ENCODE peak calls at places on chromosomes 4 and X, in nine cellular contexts. M is prostate gland, O is ovary, H is dorsolateral prefrontal cortex, A is GM12864, F is endodermal cell, Q is fibroblast of mammary gland, P is bronchial epithelial cell, I is right lobe of liver. S is an unnamed sample.
A peak's percentile ranks its signal among the peaks of the same experiment; 100 is the strongest.

GRCh38 chr4:112916868-112917267 is 132.6 kb upstream of the ANK2 start:
- DNase-seq in I (no peak), A (no peak), O (no peak), P (peak; percentile 5), Q (no peak), F (no peak), M (no peak), H (no peak), S (peak; percentile 23)

GRCh38 chrX:41963348-41963747 is 40.0 kb upstream of the CASK start:
- DNase-seq in A (no peak), O (no peak), M (no peak), I (no peak), Q (no peak), P (no peak), H (no peak), F (no peak), S (no peak)

GRCh38 chr4:154124539-154125255 is 335.8 kb upstream of the SFRP2 start:
- DNase-seq in F (no peak), A (no peak), H (no peak), P (peak; percentile 85), O (no peak), Q (peak; percentile 95), I (no peak), M (no peak), S (peak; percentile 83)

GRCh38 chrX:74940414-74940813 is 15.2 kb upstream of the NEXMIF start:
- DNase-seq in O (no peak), I (no peak), A (no peak), M (no peak), F (no peak), H (no peak), Q (no peak), P (no peak), S (no peak)

GRCh38 chrX:110420771-110421498 is 62.3 kb downstream of the RTL9 start:
- DNase-seq in P (no peak), A (no peak), I (no peak), O (no peak), M (no peak), H (peak; percentile 37), F (no peak), Q (peak; percentile 31), S (no peak)

GRCh38 chr4:145347684-145348083 is 134.0 kb upstream of the SMAD1 start:
- DNase-seq in M (no peak), O (no peak), Q (no peak), I (no peak), H (no peak), P (no peak), A (no peak), F (no peak), S (peak; percentile 19)

GRCh38 chr4:3462321-3462789 is 751 bp upstream of the DOK7 start:
- DNase-seq in A (no peak), F (no peak), Q (no peak), M (no peak), I (peak; percentile 77), H (no peak), O (no peak), P (no peak), S (no peak)

GRCh38 chr4:182073278-182073677 is 169.9 kb upstream of the TENM3 start:
- DNase-seq in H (no peak), Q (no peak), A (no peak), I (no peak), O (no peak), P (no peak), M (no peak), F (no peak), S (no peak)

GRCh38 chr4:48863728-48864127 is 32.8 kb downstream of the OCIAD1 start:
- DNase-seq in F (no peak), H (no peak), M (no peak), O (no peak), I (no peak), A (no peak), Q (no peak), P (no peak), S (no peak)

GRCh38 chr4:24646777-24647460 is 62.6 kb upstream of the DHX15 start:
- DNase-seq in Q (peak; percentile 10), I (no peak), F (no peak), A (no peak), P (no peak), O (no peak), H (no peak), M (no peak), S (no peak)

GRCh38 chr4:76550966-76551780 is 116.1 kb downstream of the SHROOM3 start:
- DNase-seq in Q (no peak), M (no peak), F (no peak), H (no peak), O (no peak), P (no peak), I (no peak), A (no peak), S (no peak)

GRCh38 chr4:169102011-169102410 is 92.0 kb upstream of the CBR4 start:
- DNase-seq in Q (peak; percentile 30), H (no peak), I (no peak), F (no peak), O (no peak), P (no peak), A (no peak), M (no peak), S (no peak)

GRCh38 chr4:165872443-165873297 is at the start of gene TLL1:
- DNase-seq in F (peak; percentile 59), H (peak; percentile 30), A (no peak), O (no peak), P (peak; percentile 22), M (peak; percentile 5), Q (peak; percentile 31), I (no peak), S (no peak)

GRCh38 chrX:16711219-16712115 is 1.0 kb downstream of the CTPS2 start:
- DNase-seq in O (no peak), F (peak; percentile 45), H (peak; percentile 10), M (no peak), I (no peak), A (no peak), P (no peak), Q (no peak), S (no peak)

GRCh38 chrX:123215397-123216089 is 31.5 kb downstream of the GRIA3 start:
- DNase-seq in F (no peak), O (peak; percentile 37), H (peak; percentile 42), M (no peak), P (no peak), Q (peak; percentile 5), I (peak; percentile 36), A (no peak), S (no peak)

DNA sequence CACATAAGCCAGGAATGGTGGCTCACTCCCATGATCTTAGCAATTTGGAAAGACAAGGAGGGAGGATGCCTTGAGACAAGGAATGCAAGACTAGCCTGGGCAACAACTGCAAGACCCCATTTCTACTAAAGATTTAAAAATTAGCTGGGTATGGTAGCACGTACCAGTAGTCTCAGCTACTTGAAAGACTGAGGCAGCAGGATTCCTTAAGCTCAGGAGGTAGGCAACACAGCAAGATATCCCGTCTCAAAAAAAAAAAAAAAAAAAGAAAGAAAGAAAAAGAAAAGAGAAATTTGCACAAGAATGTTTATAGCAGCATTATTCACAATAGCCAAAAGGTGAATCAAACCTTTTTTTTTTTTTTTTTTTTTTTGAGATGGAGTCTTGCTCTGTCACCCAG is 29.7 kb downstream of the PDS5A start:
- DNase-seq in M (no peak), P (no peak), I (no peak), Q (no peak), H (no peak), O (no peak), A (no peak), F (no peak), S (no peak)
- H3K4me3 ChIP-seq in M (no peak overlapping the region), P (no peak overlapping the region), I (no peak overlapping the region), Q (no peak overlapping the region), H (no peak overlapping the region), O (no peak overlapping the region), A (no peak overlapping the region), F (no peak overlapping the region), S (no peak overlapping the region)

GRCh38 chrX:31126205-31126604 is 54.4 kb upstream of the FTHL17 start:
- DNase-seq in F (no peak), I (no peak), Q (peak; percentile 73), O (no peak), M (no peak), A (no peak), H (no peak), P (no peak), S (peak; percentile 45)

GRCh38 chrX:31128849-31129248 is 57.0 kb upstream of the FTHL17 start:
- DNase-seq in O (no peak), H (no peak), I (no peak), Q (no peak), F (no peak), M (no peak), A (no peak), P (no peak), S (no peak)

GRCh38 chrX:31130457-31131215 is 58.8 kb upstream of the FTHL17 start:
- DNase-seq in F (no peak), H (no peak), P (no peak), M (no peak), A (no peak), I (no peak), Q (peak; percentile 57), O (no peak), S (peak; percentile 52)

GRCh38 chrX:31124536-31124935 is 52.7 kb upstream of the FTHL17 start:
- DNase-seq in O (no peak), A (no peak), H (no peak), M (no peak), F (no peak), I (no peak), Q (no peak), P (no peak), S (no peak)

DNA sequence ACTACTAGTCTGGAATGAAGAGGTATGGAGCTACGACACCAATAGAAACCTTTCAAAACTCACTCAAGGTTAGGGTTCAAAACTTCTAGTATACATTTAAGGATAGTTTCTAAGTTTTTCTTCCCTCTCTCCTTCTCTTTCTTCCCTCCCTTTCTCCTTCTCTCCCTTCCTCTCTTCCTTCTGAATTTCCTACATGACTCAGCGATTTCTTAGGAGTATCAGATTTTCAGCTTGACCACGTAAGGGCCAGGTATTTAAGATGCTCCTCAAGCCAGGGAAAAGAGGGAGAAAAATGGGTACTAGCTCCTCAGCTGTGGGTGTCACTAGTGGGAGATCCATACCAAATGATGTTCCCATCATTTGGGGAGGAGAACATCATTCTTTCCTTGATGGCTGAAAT is 55.9 kb upstream of the FTHL17 start:
- DNase-seq in P (no peak), A (no peak), F (no peak), M (no peak), Q (no peak), O (no peak), H (no peak), I (no peak), S (no peak)
- TF ChIP-seq CTCF in P (no peak), A (no peak), F (no peak), M (no peak), Q (no peak), O (no peak), H (no peak), I (no peak), S (no peak)

GRCh38 chr4:88533088-88533790 is 9.7 kb upstream of the PYURF start:
- DNase-seq in Q (peak; percentile 96), P (peak; percentile 61), I (no peak), A (no peak), M (no peak), F (peak; percentile 64), H (no peak), O (no peak), S (peak; percentile 72)
- H3K4me3 ChIP-seq in Q (peak overlapping the region; percentile 63), P (no peak overlapping the region), I (no peak overlapping the region), A (no peak overlapping the region), M (no peak overlapping the region), F (no peak overlapping the region), H (no peak overlapping the region), O (no peak overlapping the region), S (no peak overlapping the region)

GRCh38 chr4:178173771-178174170 is 731.5 kb upstream of the AGA start:
- DNase-seq in O (no peak), I (no peak), H (no peak), P (no peak), Q (no peak), F (no peak), A (no peak), M (no peak), S (no peak)

GRCh38 chr4:178174756-178175155 is 732.5 kb upstream of the AGA start:
- DNase-seq in F (no peak), I (no peak), P (peak; percentile 52), O (no peak), A (no peak), M (no peak), Q (no peak), H (no peak), S (no peak)
- TF ChIP-seq CTCF in F (no peak), I (no peak), P (no peak), O (no peak), A (no peak), M (no peak), Q (no peak), H (no peak), S (no peak)

S was measured in foreskin fibroblast.